ENCODE peak calls at places on chromosomes 16 and 17, in six cellular contexts. V is thoracic aorta; Q is posterior cingulate gyrus; T is ELR; O is HS-5; X is activated naive CD4-positive, alpha-beta T cell treated with anti-CD3 and anti-CD28 coated beads for 36 hours. B is an unnamed sample.

GRCh38 chr16:85104821-85105391 is 7.4 kb downstream of the CIBAR2 start:
- DNase-seq in V (no peak), Q (no peak), T (no peak), O (no peak), X (peak; percentile 25), B (no peak)

GRCh38 chr17:74199306-74200092 is 4.0 kb upstream of the RPL38 start:
- DNase-seq in V (no peak), Q (peak; percentile 61), T (peak; percentile 71), O (no peak), X (peak; percentile 69), B (no peak)

GRCh38 chr17:39209317-39210092 is 9.4 kb downstream of the RPL19 start:
- DNase-seq in V (peak; percentile 80), Q (no peak), T (peak; percentile 64), O (no peak), X (peak; percentile 79), B (no peak)

GRCh38 chr16:2296662-2297505 is 29.0 kb upstream of the RNPS1 start:
- DNase-seq in V (no peak), Q (no peak), T (peak; percentile 31), O (no peak), X (peak; percentile 44), B (no peak)

GRCh38 chr16:28910046-28911031 is 14.7 kb downstream of the RABEP2 start:
- DNase-seq in V (no peak), Q (no peak), T (peak; percentile 47), O (no peak), X (peak; percentile 23), B (no peak)

GRCh38 chr17:77319211-77320031 is 178.7 kb downstream of the SEC14L1 start:
- DNase-seq in V (peak; percentile 72), Q (no peak), T (peak; percentile 94), O (peak; percentile 75), X (peak; percentile 91), B (no peak)

GRCh38 chr17:50053654-50053960 is 2.3 kb upstream of the ITGA3 start:
- DNase-seq in V (no peak), Q (no peak), T (no peak), O (no peak), X (no peak), B (no peak)

GRCh38 chr17:34981538-34982241 is 1.4 kb downstream of the LIG3 start:
- DNase-seq in V (no peak), Q (no peak), T (peak; percentile 51), O (no peak), X (no peak), B (no peak)

GRCh38 chr17:60435244-60436170 is 13.2 kb downstream of the CHCT1 start:
- DNase-seq in V (peak; percentile 59), Q (no peak), T (peak; percentile 93), O (peak; percentile 84), X (peak; percentile 77), B (peak; percentile 22)

GRCh38 chr16:12461201-12461600 is 342.5 kb downstream of the CPPED1 start:
- DNase-seq in V (no peak), Q (no peak), T (no peak), O (no peak), X (no peak), B (no peak)

GRCh38 chr17:35166526-35166925 is 18.9 kb downstream of the UNC45B start:
- DNase-seq in V (no peak), Q (no peak), T (no peak), O (no peak), X (no peak), B (no peak)

GRCh38 chr17:31487063-31487647 is 95.7 kb downstream of the RAB11FIP4 start:
- DNase-seq in V (no peak), Q (no peak), T (no peak), O (no peak), X (no peak), B (no peak)

GRCh38 chr17:64406321-64407200 is 15.9 kb upstream of the PECAM1 start:
- DNase-seq in V (no peak), Q (no peak), T (peak; percentile 43), O (no peak), X (no peak), B (no peak)

GRCh38 chr16:84844049-84844350 is 24.2 kb downstream of the CRISPLD2 start:
- DNase-seq in V (no peak), Q (no peak), T (no peak), O (no peak), X (no peak), B (no peak)

GRCh38 chr17:77476920-77477805 is 336.4 kb downstream of the SEC14L1 start:
- DNase-seq in V (peak; percentile 86), Q (peak; percentile 38), T (peak; percentile 99), O (peak; percentile 80), X (peak; percentile 71), B (no peak)

GRCh38 chr17:31678431-31678830 is 180.6 kb downstream of the COPRS start:
- DNase-seq in V (no peak), Q (no peak), T (peak; percentile 32), O (no peak), X (no peak), B (no peak)

GRCh38 chr16:9138731-9139501 is 47.5 kb downstream of the HAPSTR1 start:
- DNase-seq in V (no peak), Q (peak; percentile 71), T (peak; percentile 66), O (no peak), X (peak; percentile 82), B (no peak)

GRCh38 chr16:51184702-51185433 is 33.8 kb upstream of the SALL1 start:
- DNase-seq in V (no peak), Q (no peak), T (no peak), O (no peak), X (no peak), B (no peak)

GRCh38 chr16:29978564-29979270 is 5.0 kb downstream of the TAOK2 start:
- DNase-seq in V (no peak), Q (no peak), T (no peak), O (no peak), X (no peak), B (no peak)

GRCh38 chr17:77875881-77876509 is 82.5 kb upstream of the TNRC6C start:
- DNase-seq in V (no peak), Q (no peak), T (peak; percentile 70), O (no peak), X (peak; percentile 65), B (no peak)

GRCh38 chr17:38660097-38661026 is 14.4 kb downstream of the EPOP start:
- DNase-seq in V (no peak), Q (no peak), T (no peak), O (no peak), X (no peak), B (no peak)

GRCh38 chr17:17491546-17491988 is 4.6 kb downstream of the RASD1 start:
- DNase-seq in V (no peak), Q (no peak), T (no peak), O (no peak), X (no peak), B (no peak)

GRCh38 chr17:79050591-79050990 is 24.0 kb upstream of the ENGASE start:
- DNase-seq in V (no peak), Q (no peak), T (no peak), O (no peak), X (no peak), B (no peak)

GRCh38 chr17:78002166-78002565 is 43.7 kb downstream of the TNRC6C start:
- DNase-seq in V (no peak), Q (no peak), T (no peak), O (no peak), X (no peak), B (no peak)

GRCh38 chr17:49108318-49108717 is 24.3 kb upstream of the B4GALNT2 start:
- DNase-seq in V (no peak), Q (no peak), T (peak; percentile 79), O (no peak), X (no peak), B (no peak)

GRCh38 chr16:1884155-1884760 is 12.3 kb upstream of the MEIOB start:
- DNase-seq in V (no peak), Q (no peak), T (peak; percentile 42), O (no peak), X (peak; percentile 14), B (no peak)

GRCh38 chr17:79695293-79696158 is 35.2 kb upstream of the ENPP7 start:
- DNase-seq in V (no peak), Q (no peak), T (no peak), O (no peak), X (no peak), B (no peak)

GRCh38 chr16:31423241-31423640 is 4.9 kb downstream of the COX6A2 start:
- DNase-seq in V (no peak), Q (no peak), T (no peak), O (no peak), X (no peak), B (no peak)

GRCh38 chr17:75323043-75323591 is 33.9 kb upstream of the SLC25A19 start:
- DNase-seq in V (peak; percentile 67), Q (peak; percentile 73), T (peak; percentile 94), O (peak; percentile 48), X (peak; percentile 98), B (peak; percentile 60)

GRCh38 chr17:19724501-19725420 is 8.4 kb upstream of the SLC47A2 start:
- DNase-seq in V (no peak), Q (no peak), T (no peak), O (no peak), X (peak; percentile 75), B (no peak)

GRCh38 chr16:79128706-79129105 is 471.8 kb downstream of the MAF start:
- DNase-seq in V (no peak), Q (no peak), T (no peak), O (no peak), X (no peak), B (no peak)

GRCh38 chr16:19213885-19214284 is 45.8 kb downstream of the SYT17 start:
- DNase-seq in V (no peak), Q (no peak), T (no peak), O (no peak), X (peak; percentile 9), B (no peak)

GRCh38 chr16:11205754-11206459 is 50.1 kb downstream of the SOCS1 start:
- DNase-seq in V (no peak), Q (no peak), T (peak; percentile 65), O (peak; percentile 14), X (peak; percentile 56), B (no peak)

GRCh38 chr17:67633751-67634191 is 84.0 kb upstream of the NOL11 start:
- DNase-seq in V (no peak), Q (no peak), T (no peak), O (no peak), X (no peak), B (no peak)

GRCh38 chr17:75639771-75640555 is 6.7 kb downstream of the SMIM5 start:
- DNase-seq in V (no peak), Q (no peak), T (no peak), O (no peak), X (no peak), B (no peak)

GRCh38 chr17:82050761-82051641 is 610 bp downstream of the RFNG start:
- DNase-seq in V (no peak), Q (no peak), T (no peak), O (no peak), X (no peak), B (no peak)

GRCh38 chr16:88853336-88853941 is 3.3 kb downstream of the GALNS start:
- DNase-seq in V (no peak), Q (no peak), T (no peak), O (no peak), X (no peak), B (no peak)

GRCh38 chr17:74842599-74843351 is 16.9 kb downstream of the GRIN2C start:
- DNase-seq in V (no peak), Q (peak; percentile 56), T (peak; percentile 76), O (no peak), X (no peak), B (peak; percentile 21)

GRCh38 chr17:3754458-3755334 is 31.0 kb downstream of the HASPIN start:
- DNase-seq in V (no peak), Q (no peak), T (no peak), O (no peak), X (peak; percentile 80), B (peak; percentile 95)

GRCh38 chr16:84604477-84605013 is 13.3 kb downstream of the COTL1 start:
- DNase-seq in V (no peak), Q (no peak), T (no peak), O (no peak), X (no peak), B (no peak)

B was measured in NCI-H1048.